ENCODE peak calls at places on chromosomes 4 and X, in seven cellular contexts. E, F, W, C, B, P and T are unnamed samples. For H3K36me3, the result is how much of the 10 kb centered on the place peaks cover.

GRCh38 chr4:183987529-183987946 is 82.4 kb downstream of the STOX2 start:
- DNase-seq in B (peak), W (no peak), P (peak), C (peak), F (peak), E (peak), T (peak)

GRCh38 chrX:47264507-47265173 is 31.8 kb downstream of the USP11 start:
- DNase-seq in B (no peak), E (no peak), C (no peak), F (peak), P (no peak), W (no peak), T (no peak)

GRCh38 chrX:121179972-121180371 is 132.6 kb downstream of the GLUD2 start:
- DNase-seq in E (no peak), F (no peak), C (no peak), W (no peak), P (no peak), B (no peak), T (no peak)

GRCh38 chr4:153479118-153479517 is 13.0 kb downstream of the TMEM131L start:
- DNase-seq in W (no peak), P (no peak), B (no peak), E (no peak), C (no peak), F (no peak), T (no peak)

GRCh38 chr4:153205028-153205648 is 895 bp downstream of the TRIM2 start:
- DNase-seq in B (peak), W (peak), C (no peak), P (no peak), E (no peak), F (no peak), T (peak)

GRCh38 chrX:10296581-10296980 is 139.8 kb downstream of the CLCN4 start:
- DNase-seq in W (no peak), C (no peak), P (no peak), F (peak), B (no peak), E (no peak), T (no peak)

GRCh38 chr4:94491322-94491721 is 39.6 kb downstream of the PDLIM5 start:
- DNase-seq in F (peak), P (no peak), E (no peak), C (no peak), B (no peak), W (no peak), T (no peak)

GRCh38 chr4:17468638-17469221 is 43.2 kb downstream of the QDPR start:
- DNase-seq in C (no peak), F (peak), W (no peak), P (no peak), B (peak), E (no peak), T (no peak)

GRCh38 chr4:47752214-47752613 is 85.7 kb downstream of the CORIN start:
- DNase-seq in F (no peak), W (no peak), E (no peak), C (no peak), B (no peak), P (no peak), T (no peak)

GRCh38 chr4:107825072-107825789 is 499 bp downstream of the SGMS2 start:
- DNase-seq in W (no peak), E (peak), F (peak), P (peak), C (no peak), B (peak), T (peak)

GRCh38 chr4:15438939-15439524 is 11.2 kb downstream of the C1QTNF7 start:
- DNase-seq in C (no peak), W (no peak), P (no peak), B (no peak), E (no peak), F (peak), T (no peak)

GRCh38 chrX:14864626-14865025 is 8.2 kb downstream of the FANCB start:
- DNase-seq in W (no peak), F (peak), C (no peak), B (no peak), P (no peak), E (no peak), T (no peak)

GRCh38 chrX:9339603-9340569 is 125.0 kb upstream of the TBL1X start:
- DNase-seq in P (peak), W (peak), E (no peak), B (no peak), F (no peak), C (peak), T (peak)

GRCh38 chr4:185792384-185793146 is 19.4 kb downstream of the SORBS2 start:
- DNase-seq in E (no peak), C (no peak), P (no peak), W (no peak), B (no peak), F (peak), T (no peak)

GRCh38 chr4:87032884-87033533 is 98.2 kb downstream of the AFF1 start:
- DNase-seq in C (no peak), B (no peak), W (no peak), F (peak), E (no peak), P (no peak), T (no peak)

GRCh38 chrX:1093112-1093511 is 119.3 kb downstream of the CRLF2 start:
- DNase-seq in C (no peak), W (peak), P (no peak), F (no peak), B (no peak), E (no peak), T (no peak)

GRCh38 chr4:133968174-133968573 is 233.4 kb downstream of the PABPC4L start:
- DNase-seq in P (no peak), B (no peak), C (no peak), F (no peak), W (no peak), E (no peak), T (no peak)

GRCh38 chr4:1318488-1319213 is 28.4 kb upstream of the UVSSA start:
- DNase-seq in C (no peak), P (peak), F (no peak), W (no peak), E (no peak), B (peak), T (no peak)

GRCh38 chr4:47686294-47686872 is 151.5 kb downstream of the CORIN start:
- DNase-seq in P (no peak), C (no peak), B (peak), E (peak), W (peak), F (peak), T (no peak)

GRCh38 chrX:130109429-130110378 is 593 bp downstream of the ELF4 start:
- DNase-seq in C (no peak), W (no peak), F (no peak), B (peak), E (no peak), P (no peak), T (peak)

GRCh38 chr4:141713771-141714445 is 77.5 kb downstream of the IL15 start:
- DNase-seq in B (peak), P (no peak), C (no peak), F (peak), W (no peak), E (no peak), T (no peak)

GRCh38 chrX:23820235-23820782 is 37.3 kb downstream of the SAT1 start:
- DNase-seq in F (peak), W (no peak), B (no peak), P (no peak), C (no peak), E (no peak), T (no peak)

GRCh38 chrX:86914569-86914968 is 603.0 kb upstream of the KLHL4 start:
- DNase-seq in W (no peak), P (no peak), C (no peak), F (no peak), B (peak), E (no peak), T (no peak)

GRCh38 chr4:51943221-51943620 is 76.9 kb downstream of the LRRC66 start:
- DNase-seq in F (peak), W (no peak), C (no peak), P (no peak), B (no peak), E (no peak), T (no peak)

DNA sequence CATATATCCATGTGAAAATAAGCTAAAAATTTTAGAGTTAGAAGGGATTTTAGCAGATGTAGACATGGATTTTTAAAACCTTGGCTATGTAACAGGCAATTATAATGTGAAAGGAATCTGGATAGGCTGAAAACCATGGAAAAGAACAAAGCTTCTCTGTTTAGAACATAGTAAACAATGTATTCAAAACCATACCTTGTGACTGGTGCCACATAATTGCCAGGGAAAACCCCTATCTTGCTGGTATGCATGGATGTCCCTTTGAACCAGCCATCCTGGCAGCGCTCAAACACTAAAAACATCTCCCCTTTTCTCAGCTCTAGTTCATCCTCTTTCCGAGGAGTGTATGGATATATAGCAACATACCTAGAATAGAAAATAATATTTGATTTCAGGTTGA is 110.6 kb upstream of the CBR4 start:
- DNase-seq in W (no peak), P (no peak), F (no peak), E (no peak), B (no peak), C (no peak), T (no peak)
- H3K36me3 ChIP-seq in W (under half), P (half or more), F (under half), E (under half), B (under half), C (under half), T (under half)

DNA sequence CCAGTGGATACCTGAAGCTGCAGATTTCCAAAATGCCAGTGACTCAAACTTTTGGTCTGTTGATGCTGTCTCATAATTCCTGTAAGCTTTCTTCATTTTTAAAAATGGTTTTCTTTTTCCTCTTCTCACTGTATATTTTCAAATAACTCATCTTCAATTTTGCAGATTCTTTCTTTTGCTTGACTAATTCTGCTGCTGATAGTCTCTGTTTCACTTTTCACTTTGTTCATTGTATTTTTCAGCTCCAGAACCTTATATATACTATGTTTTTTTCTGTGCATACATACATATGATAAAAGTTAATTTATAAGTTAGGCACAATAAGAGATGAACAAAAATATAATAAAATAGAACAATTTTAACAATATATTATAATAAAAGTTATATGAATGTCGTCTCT is 237.7 kb upstream of the GPRIN3 start:
- DNase-seq in C (no peak), B (no peak), P (no peak), F (no peak), W (no peak), E (no peak), T (no peak)
- H3K36me3 ChIP-seq in C (under half), B (under half), P (under half), F (under half), W (under half), E (under half), T (under half)

DNA sequence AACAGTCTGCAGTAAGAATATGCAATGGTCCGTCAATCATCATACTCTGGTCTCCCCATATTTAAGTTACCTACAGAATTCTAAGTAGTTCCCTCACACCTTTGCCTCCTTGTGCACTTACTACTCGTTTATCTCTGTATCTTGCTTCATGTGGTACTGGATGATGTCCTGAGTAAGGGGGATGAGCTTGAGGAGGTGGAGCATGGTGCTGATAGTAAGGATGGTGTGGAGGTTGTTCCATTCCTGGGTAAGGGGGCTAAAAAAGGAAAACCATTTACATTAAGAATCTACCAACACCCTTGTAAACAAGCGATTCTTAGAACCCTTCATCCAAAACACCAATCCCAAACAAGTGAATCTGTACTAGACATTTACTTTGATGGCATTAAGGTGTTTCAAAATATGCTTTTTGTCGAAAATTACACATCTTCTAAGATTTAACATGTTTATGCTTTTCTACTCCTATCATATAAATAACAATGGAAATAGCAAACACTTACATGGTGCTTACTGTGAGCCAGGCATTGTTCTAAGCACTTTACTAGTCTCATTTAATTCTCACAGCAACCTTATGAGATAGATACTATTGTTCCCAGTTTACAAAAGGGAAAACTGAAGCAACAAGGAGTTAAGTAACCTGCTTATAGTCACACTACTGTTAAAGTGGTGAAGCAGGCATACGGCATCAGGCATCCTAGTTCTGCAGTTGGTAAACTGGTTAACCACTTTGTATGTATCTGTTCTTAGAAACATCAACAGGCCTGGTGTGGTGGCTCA is 33.5 kb downstream of the YTHDC1 start:
- DNase-seq in W (no peak), C (no peak), E (no peak), B (peak), P (no peak), F (no peak), T (no peak)
- H3K36me3 ChIP-seq in W (under half), C (half or more), E (under half), B (under half), P (half or more), F (under half), T (under half)

DNA sequence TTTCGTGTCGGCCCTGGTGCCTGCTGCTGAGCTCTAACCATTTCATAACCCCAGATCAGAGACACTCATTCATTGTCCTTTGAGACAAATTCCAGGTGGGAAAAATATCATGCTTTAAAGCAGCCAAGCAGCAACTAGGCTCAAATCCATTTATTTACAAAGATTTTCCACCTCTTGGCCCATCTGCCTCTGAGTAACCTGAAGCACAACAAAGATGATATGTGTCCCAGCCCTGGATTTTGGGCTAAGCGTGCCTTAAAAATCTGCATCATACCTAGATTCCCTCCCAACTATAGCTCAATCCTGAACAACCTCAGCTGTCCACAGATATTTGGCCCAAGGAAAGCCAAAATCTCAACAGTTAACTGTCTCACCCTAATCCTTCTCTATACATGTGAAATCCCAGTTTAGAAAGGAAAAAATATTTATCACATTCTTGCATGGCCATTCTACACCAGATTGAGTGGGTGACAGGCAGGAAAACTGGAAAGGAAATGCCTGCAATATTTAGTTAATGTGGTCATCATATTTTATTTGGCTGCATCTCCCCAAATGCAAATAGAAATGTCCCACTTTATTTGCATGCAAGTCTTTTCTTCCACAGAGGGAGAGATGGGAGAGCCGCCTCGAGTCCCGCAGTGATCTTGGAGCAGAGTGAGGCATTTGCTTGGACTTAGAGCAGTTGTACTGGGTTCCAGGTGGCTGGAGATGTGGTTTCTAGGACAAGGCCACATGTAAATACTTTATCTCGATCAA is 146.4 kb upstream of the EOLA2 start:
- DNase-seq in C (no peak), F (peak), B (no peak), W (no peak), P (no peak), E (no peak), T (no peak)
- H3K36me3 ChIP-seq in C (under half), F (under half), B (under half), W (under half), P (under half), E (under half), T (under half)

DNA sequence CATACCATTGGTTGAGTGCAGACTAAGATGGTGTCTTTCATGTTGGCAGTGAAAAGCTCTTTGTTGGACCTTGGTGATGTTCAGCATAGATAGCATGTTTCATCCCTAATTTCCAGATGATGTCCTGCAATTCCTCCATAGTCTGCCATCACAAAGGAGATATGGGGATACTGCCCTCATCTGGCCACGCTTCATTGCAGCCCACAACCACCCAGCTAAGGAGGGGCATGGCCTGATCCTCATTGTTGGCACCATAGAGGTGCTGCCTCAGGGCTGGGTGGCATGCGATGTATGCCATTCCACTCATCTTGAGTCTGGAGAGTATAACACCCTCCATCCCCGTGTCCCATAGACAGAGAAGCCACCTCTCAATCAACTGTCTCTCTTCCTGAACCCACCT is 31.5 kb upstream of the NUDT6 start:
- DNase-seq in E (no peak), F (no peak), P (no peak), B (no peak), C (no peak), W (no peak), T (no peak)
- H3K36me3 ChIP-seq in E (under half), F (under half), P (under half), B (under half), C (half or more), W (under half), T (under half)